ENCODE peak calls at places on chromosomes 5 and 9, in seven cellular contexts. Y is A549, C is IMR-90, N is H1, S is K562, Q is GM12878, M is HepG2. J is an unnamed sample.

GRCh38 chr5:21238786-21239185 is 1250.8 kb upstream of the CDH18 start:
- DNase-seq in Y (no peak), C (no peak), N (no peak), S (no peak), Q (no peak), M (no peak), J (no peak)

GRCh38 chr5:76816110-76816831 is 2.6 kb upstream of the F2RL1 start:
- DNase-seq in Y (no peak), C (no peak), N (no peak), S (no peak), Q (no peak), M (no peak), J (no peak)

GRCh38 chr9:129236441-129237145 is 58.5 kb upstream of the IER5L start:
- DNase-seq in Y (no peak), C (no peak), N (no peak), S (no peak), Q (no peak), M (no peak), J (no peak)

GRCh38 chr5:173457482-173457881 is 129.3 kb upstream of the STC2 start:
- DNase-seq in Y (no peak), C (no peak), N (no peak), S (no peak), Q (no peak), M (no peak), J (no peak)

GRCh38 chr5:107952450-107952849 is 281.7 kb upstream of the EFNA5 start:
- DNase-seq in Y (no peak), C (no peak), N (no peak), S (no peak), Q (no peak), M (no peak), J (no peak)

GRCh38 chr9:126702501-126703329 is 89.0 kb downstream of the LMX1B start:
- DNase-seq in Y (peak; percentile 50), C (no peak), N (peak; percentile 96), S (peak; percentile 80), Q (no peak), M (no peak), J (no peak)

GRCh38 chr5:141565826-141566575 is 52.8 kb downstream of the DIAPH1 start:
- DNase-seq in Y (no peak), C (peak; percentile 24), N (no peak), S (no peak), Q (no peak), M (no peak), J (no peak)

GRCh38 chr9:127937046-127937382 is 640 bp downstream of the DPM2 start:
- DNase-seq in Y (no peak), C (no peak), N (no peak), S (no peak), Q (no peak), M (no peak), J (no peak)

GRCh38 chr5:157740211-157740610 is 3.3 kb upstream of the LSM11 start:
- DNase-seq in Y (peak; percentile 69), C (no peak), N (peak; percentile 45), S (peak; percentile 47), Q (no peak), M (peak; percentile 30), J (peak; percentile 19)

GRCh38 chr5:55160493-55161209 is 680 bp downstream of the GPX8 start:
- DNase-seq in Y (peak; percentile 69), C (peak; percentile 98), N (no peak), S (no peak), Q (no peak), M (no peak), J (peak; percentile 63)

GRCh38 chr5:42377496-42377895 is 45.7 kb upstream of the GHR start:
- DNase-seq in Y (no peak), C (no peak), N (no peak), S (no peak), Q (no peak), M (no peak), J (no peak)

GRCh38 chr5:168298949-168299348 is 7.5 kb downstream of the WWC1 start:
- DNase-seq in Y (no peak), C (no peak), N (no peak), S (no peak), Q (no peak), M (no peak), J (no peak)

DNA sequence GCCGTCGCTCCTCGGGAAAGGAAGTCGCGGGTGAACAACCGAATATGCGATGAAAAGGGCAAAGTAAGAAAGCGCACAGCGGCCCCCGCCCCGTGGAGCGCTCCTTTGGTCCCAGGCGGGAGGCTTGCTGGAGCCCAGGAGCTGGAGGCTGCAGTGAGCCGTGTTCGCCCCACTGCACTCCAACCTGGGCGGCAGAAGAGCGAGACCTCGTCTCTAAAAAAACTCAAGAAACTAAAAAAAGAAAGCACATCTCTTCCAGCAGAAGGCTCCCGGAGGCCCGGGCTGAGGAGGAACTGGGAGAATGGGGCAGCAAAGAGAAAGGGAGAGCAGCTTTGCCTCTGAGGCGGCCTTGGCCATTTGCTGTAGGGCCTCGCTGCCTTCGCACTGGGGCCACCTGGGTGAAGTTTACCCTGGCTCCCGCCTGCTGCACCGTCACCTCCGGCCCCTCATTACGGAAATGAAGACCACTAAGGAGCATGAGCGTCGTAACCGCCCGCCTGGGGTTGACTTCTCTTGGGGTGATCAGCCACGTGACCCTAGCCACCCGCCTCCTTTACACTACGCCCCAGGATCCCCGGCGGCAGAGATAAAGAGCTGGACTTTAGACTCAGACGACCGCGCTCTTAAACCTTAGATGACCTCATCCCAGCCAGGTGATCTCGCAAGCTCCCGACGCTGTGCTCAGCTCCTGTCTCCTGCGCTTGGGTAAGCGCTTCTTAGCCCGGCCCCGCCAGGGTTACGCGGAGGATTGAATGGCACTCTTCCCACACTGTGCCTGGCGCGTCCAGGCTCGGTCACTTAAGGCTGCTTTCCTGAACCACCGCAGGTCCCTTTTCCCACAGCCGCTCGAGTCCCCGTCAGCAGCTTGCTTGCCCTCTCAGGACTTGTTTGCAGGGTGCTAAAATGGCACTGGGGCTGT is 108.1 kb upstream of the LARP1 start:
- DNase-seq in Y (no peak), C (peak; percentile 12), N (peak; percentile 73), S (peak; percentile 84), Q (no peak), M (peak; percentile 83), J (no peak)
- TF ChIP-seq CEBPB in Y (no peak), C (no peak), N (no peak), S (peak; percentile 37), Q (no peak), M (peak; percentile 76), J (no peak)

GRCh38 chr9:114928092-114928491 is 2.3 kb downstream of the TNFSF8 start:
- DNase-seq in Y (no peak), C (no peak), N (no peak), S (no peak), Q (no peak), M (no peak), J (no peak)
- TF ChIP-seq CEBPB in Y (no peak), C (no peak), N (no peak), S (no peak), Q (no peak), M (no peak), J (no peak)

DNA sequence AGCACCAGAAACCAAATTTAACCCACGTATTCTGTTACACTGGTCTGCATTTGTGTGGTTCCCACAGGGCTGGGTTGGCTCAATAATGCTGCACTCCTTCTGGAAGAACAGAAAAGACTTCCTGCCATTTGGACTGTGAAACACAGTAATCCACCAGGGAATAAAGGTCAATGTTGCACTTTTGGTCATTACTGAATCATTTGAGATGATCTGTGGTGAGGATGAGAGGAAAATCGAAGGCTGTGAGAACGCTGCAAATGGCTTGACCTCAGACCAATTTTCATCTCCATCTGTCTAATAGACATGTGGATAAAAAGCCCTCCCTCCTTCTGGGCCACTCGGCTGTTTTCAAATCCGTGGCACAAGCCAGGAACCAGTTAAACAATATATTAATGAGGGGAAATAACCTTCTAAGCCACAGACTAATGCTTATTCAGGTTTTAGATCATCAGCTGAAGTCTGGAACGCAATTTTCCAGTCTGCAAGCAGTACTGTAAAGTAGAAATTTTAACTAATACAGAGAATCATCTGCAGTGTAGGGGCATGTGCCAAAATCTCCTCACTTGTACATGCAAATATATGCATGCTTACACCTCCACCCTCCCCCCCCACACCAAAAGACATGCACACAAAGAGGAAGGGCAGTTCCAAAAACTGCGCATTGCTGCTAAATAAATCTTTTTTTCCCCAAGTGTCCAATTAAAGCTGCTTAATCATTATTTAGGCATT is 20.2 kb downstream of the TLE1 start:
- DNase-seq in Y (no peak), C (peak; percentile 54), N (no peak), S (no peak), Q (no peak), M (no peak), J (no peak)
- TF ChIP-seq CEBPB in Y (no peak), C (no peak), N (no peak), S (no peak), Q (no peak), M (no peak), J (no peak)

DNA sequence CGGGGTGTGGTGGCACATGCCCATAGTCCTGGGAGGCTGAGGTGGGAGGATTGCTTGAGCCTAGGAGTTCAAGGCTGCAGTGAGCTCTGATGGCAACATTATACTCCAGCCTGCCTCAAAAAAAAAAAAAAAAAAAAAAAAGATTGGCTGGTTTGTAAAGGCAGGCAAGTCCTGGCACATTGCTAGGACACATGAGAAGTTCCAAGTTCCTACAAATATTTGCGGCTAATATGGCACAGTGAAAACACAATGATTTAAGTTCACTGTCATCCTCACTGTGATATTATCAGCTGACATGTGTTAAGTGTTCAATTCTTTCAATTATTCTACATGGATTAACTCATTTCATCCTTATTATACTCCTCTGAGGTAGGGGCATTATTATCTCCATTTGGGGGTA is 20.1 kb downstream of the TMEM268 start:
- DNase-seq in Y (no peak), C (no peak), N (no peak), S (no peak), Q (no peak), M (no peak), J (no peak)
- TF ChIP-seq CEBPB in Y (no peak), C (no peak), N (no peak), S (no peak), Q (no peak), M (no peak), J (no peak)

GRCh38 chr9:124248992-124249391 is 8.8 kb upstream of the NEK6 start:
- DNase-seq in Y (no peak), C (no peak), N (no peak), S (no peak), Q (no peak), M (no peak), J (no peak)
- TF ChIP-seq CEBPB in Y (no peak), C (no peak), N (no peak), S (no peak), Q (no peak), M (no peak), J (no peak)

DNA sequence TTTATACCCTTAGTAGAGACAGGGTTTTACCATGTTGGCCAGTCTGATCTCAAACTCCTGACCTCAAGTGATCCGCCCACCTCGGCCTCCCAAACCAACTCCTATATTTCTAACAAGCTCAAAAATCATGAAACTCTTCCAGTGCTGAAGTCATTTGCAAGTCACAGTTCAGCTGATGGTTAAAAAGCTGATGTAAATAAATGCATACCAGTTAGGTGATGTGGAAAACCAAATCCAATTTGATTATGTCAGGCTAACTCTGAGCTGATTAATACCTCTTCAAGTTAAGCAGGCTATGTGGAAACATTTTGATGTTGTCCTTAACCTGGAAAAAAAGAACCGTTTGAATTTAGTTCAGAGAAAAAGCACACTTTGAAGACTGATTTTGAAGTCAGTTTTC is 51.0 kb downstream of the TMEM252 start:
- DNase-seq in Y (no peak), C (peak; percentile 85), N (no peak), S (no peak), Q (no peak), M (no peak), J (no peak)
- TF ChIP-seq CEBPB in Y (no peak), C (peak; percentile 19), N (no peak), S (no peak), Q (no peak), M (no peak), J (no peak)